ENCODE peak calls at places on chromosomes 4 and X, in four cellular contexts. T is H9; K is activated CD4-positive, alpha-beta T cell treated with anti-CD3 and anti-CD28 coated beads for 1 hour; R is GM13976. Y is an unnamed sample.

GRCh38 chr4:74623041-74623440 is 171.3 kb downstream of the BTC start:
- DNase-seq in T (no peak), K (no peak), R (peak), Y (peak)

GRCh38 chr4:35105486-35105885 is 1138.8 kb downstream of the ARAP2 start:
- DNase-seq in T (no peak), K (no peak), R (no peak), Y (no peak)

GRCh38 chr4:158541506-158541905 is 19.8 kb downstream of the RXFP1 start:
- DNase-seq in T (no peak), K (no peak), R (no peak), Y (no peak)

GRCh38 chrX:18885317-18886004 is 98.5 kb downstream of the PHKA2 start:
- DNase-seq in T (no peak), K (no peak), R (no peak), Y (peak)

GRCh38 chr4:99205104-99205979 is 13.7 kb downstream of the ADH6 start:
- DNase-seq in T (no peak), K (no peak), R (no peak), Y (no peak)

GRCh38 chr4:82784615-82785247 is 13.9 kb downstream of the SCD5 start:
- DNase-seq in T (peak), K (no peak), R (no peak), Y (no peak)

GRCh38 chr4:141352775-141353544 is 132.3 kb downstream of the ZNF330 start:
- DNase-seq in T (no peak), K (no peak), R (no peak), Y (no peak)

GRCh38 chr4:4446434-4446833 is 59.5 kb downstream of the NSG1 start:
- DNase-seq in T (no peak), K (no peak), R (no peak), Y (no peak)

GRCh38 chr4:73904491-73904890 is 35.3 kb downstream of the CXCL1 start:
- DNase-seq in T (no peak), K (no peak), R (no peak), Y (no peak)

GRCh38 chr4:69684821-69685220 is 31.8 kb upstream of the UGT2A1 start:
- DNase-seq in T (no peak), K (no peak), R (no peak), Y (no peak)

GRCh38 chr4:143773998-143774898 is 73.8 kb upstream of the FREM3 start:
- DNase-seq in T (peak), K (no peak), R (peak), Y (peak)

GRCh38 chr4:37953620-37954325 is 6.4 kb upstream of the PTTG2 start:
- DNase-seq in T (no peak), K (no peak), R (no peak), Y (no peak)

GRCh38 chr4:99723555-99724450 is 66.2 kb upstream of the C4orf54 start:
- DNase-seq in T (peak), K (no peak), R (no peak), Y (no peak)

GRCh38 chr4:189912170-189912569 is 28.5 kb upstream of the FRG1 start:
- DNase-seq in T (no peak), K (no peak), R (no peak), Y (no peak)

GRCh38 chr4:163164591-163164990 is 2.1 kb downstream of the NAF1 start:
- DNase-seq in T (no peak), K (no peak), R (no peak), Y (no peak)

GRCh38 chr4:62548108-62548524 is 1348.0 kb downstream of the ADGRL3 start:
- DNase-seq in T (peak), K (no peak), R (no peak), Y (no peak)

GRCh38 chr4:52651993-52652672 is 7.0 kb downstream of the USP46 start:
- DNase-seq in T (no peak), K (no peak), R (no peak), Y (no peak)

GRCh38 chrX:150813922-150814321 is 84.5 kb downstream of the CD99L2 start:
- DNase-seq in T (no peak), K (no peak), R (no peak), Y (no peak)

GRCh38 chr4:7158991-7159390 is 33.3 kb upstream of the SORCS2 start:
- DNase-seq in T (peak), K (no peak), R (no peak), Y (no peak)

Y was measured in MM.1S.